ENCODE peak calls at places on chromosome 7, in ten cellular contexts. One of them, this sample, is unnamed.

GRCh38 chr7:120502825-120503224 is 229.8 kb downstream of the KCND2 start:
- DNase-seq in NCI-H345: no peak
- DNase-seq in progenitor cell of endocrine pancreas: no peak
- DNase-seq in G401: no peak
- DNase-seq in ascending aorta: no peak
- DNase-seq in foreskin fibroblast: no peak
- DNase-seq in HEK293T: no peak
- DNase-seq in activated CD4-positive, alpha-beta T cell treated with anti-CD3 and anti-CD28 coated beads, Interleukin-2, amount 50 U/mL, for 4 hours: no peak
- DNase-seq in C1 segment of cervical spinal cord: no peak
- DNase-seq in T follicular helper cell: no peak
- DNase-seq in this sample: no peak

GRCh38 chr7:21616796-21617436 is 74.1 kb downstream of the DNAH11 start:
- DNase-seq in NCI-H345: no peak
- DNase-seq in progenitor cell of endocrine pancreas: no peak
- DNase-seq in G401: no peak
- DNase-seq in ascending aorta: no peak
- DNase-seq in foreskin fibroblast: peak
- DNase-seq in HEK293T: peak
- DNase-seq in activated CD4-positive, alpha-beta T cell treated with anti-CD3 and anti-CD28 coated beads, Interleukin-2, amount 50 U/mL, for 4 hours: no peak
- DNase-seq in C1 segment of cervical spinal cord: no peak
- DNase-seq in T follicular helper cell: no peak
- DNase-seq in this sample: no peak

GRCh38 chr7:106037489-106038176 is 74.5 kb downstream of the SYPL1 start:
- DNase-seq in NCI-H345: no peak
- DNase-seq in progenitor cell of endocrine pancreas: no peak
- DNase-seq in G401: peak
- DNase-seq in ascending aorta: no peak
- DNase-seq in foreskin fibroblast: no peak
- DNase-seq in HEK293T: no peak
- DNase-seq in activated CD4-positive, alpha-beta T cell treated with anti-CD3 and anti-CD28 coated beads, Interleukin-2, amount 50 U/mL, for 4 hours: no peak
- DNase-seq in C1 segment of cervical spinal cord: no peak
- DNase-seq in T follicular helper cell: no peak
- DNase-seq in this sample: no peak

GRCh38 chr7:66522518-66522917 is 106.2 kb upstream of the KCTD7 start:
- DNase-seq in NCI-H345: peak
- DNase-seq in progenitor cell of endocrine pancreas: no peak
- DNase-seq in G401: no peak
- DNase-seq in ascending aorta: no peak
- DNase-seq in foreskin fibroblast: peak
- DNase-seq in HEK293T: no peak
- DNase-seq in activated CD4-positive, alpha-beta T cell treated with anti-CD3 and anti-CD28 coated beads, Interleukin-2, amount 50 U/mL, for 4 hours: no peak
- DNase-seq in C1 segment of cervical spinal cord: no peak
- DNase-seq in T follicular helper cell: no peak
- DNase-seq in this sample: no peak

GRCh38 chr7:5217851-5218331 is 27.9 kb downstream of the WIPI2 start:
- DNase-seq in NCI-H345: no peak
- DNase-seq in progenitor cell of endocrine pancreas: no peak
- DNase-seq in G401: no peak
- DNase-seq in ascending aorta: no peak
- DNase-seq in foreskin fibroblast: no peak
- DNase-seq in HEK293T: no peak
- DNase-seq in activated CD4-positive, alpha-beta T cell treated with anti-CD3 and anti-CD28 coated beads, Interleukin-2, amount 50 U/mL, for 4 hours: no peak
- DNase-seq in C1 segment of cervical spinal cord: peak
- DNase-seq in T follicular helper cell: no peak
- DNase-seq in this sample: no peak

GRCh38 chr7:155886391-155887173 is 74.3 kb upstream of the SHH start:
- DNase-seq in NCI-H345: no peak
- DNase-seq in progenitor cell of endocrine pancreas: no peak
- DNase-seq in G401: no peak
- DNase-seq in ascending aorta: no peak
- DNase-seq in foreskin fibroblast: no peak
- DNase-seq in HEK293T: no peak
- DNase-seq in activated CD4-positive, alpha-beta T cell treated with anti-CD3 and anti-CD28 coated beads, Interleukin-2, amount 50 U/mL, for 4 hours: no peak
- DNase-seq in C1 segment of cervical spinal cord: no peak
- DNase-seq in T follicular helper cell: no peak
- DNase-seq in this sample: no peak

GRCh38 chr7:154188330-154188729 is 136.1 kb downstream of the DPP6 start:
- DNase-seq in NCI-H345: no peak
- DNase-seq in progenitor cell of endocrine pancreas: no peak
- DNase-seq in G401: no peak
- DNase-seq in ascending aorta: no peak
- DNase-seq in foreskin fibroblast: no peak
- DNase-seq in HEK293T: no peak
- DNase-seq in activated CD4-positive, alpha-beta T cell treated with anti-CD3 and anti-CD28 coated beads, Interleukin-2, amount 50 U/mL, for 4 hours: no peak
- DNase-seq in C1 segment of cervical spinal cord: no peak
- DNase-seq in T follicular helper cell: no peak
- DNase-seq in this sample: no peak

GRCh38 chr7:91543646-91544045 is 279.4 kb downstream of the FZD1 start:
- DNase-seq in NCI-H345: no peak
- DNase-seq in progenitor cell of endocrine pancreas: no peak
- DNase-seq in G401: no peak
- DNase-seq in ascending aorta: no peak
- DNase-seq in foreskin fibroblast: no peak
- DNase-seq in HEK293T: no peak
- DNase-seq in activated CD4-positive, alpha-beta T cell treated with anti-CD3 and anti-CD28 coated beads, Interleukin-2, amount 50 U/mL, for 4 hours: no peak
- DNase-seq in C1 segment of cervical spinal cord: no peak
- DNase-seq in T follicular helper cell: no peak
- DNase-seq in this sample: no peak

GRCh38 chr7:141071855-141072547 is 1.9 kb upstream of the TMEM178B start:
- DNase-seq in NCI-H345: peak
- DNase-seq in progenitor cell of endocrine pancreas: no peak
- DNase-seq in G401: peak
- DNase-seq in ascending aorta: no peak
- DNase-seq in foreskin fibroblast: no peak
- DNase-seq in HEK293T: peak
- DNase-seq in activated CD4-positive, alpha-beta T cell treated with anti-CD3 and anti-CD28 coated beads, Interleukin-2, amount 50 U/mL, for 4 hours: no peak
- DNase-seq in C1 segment of cervical spinal cord: peak
- DNase-seq in T follicular helper cell: no peak
- DNase-seq in this sample: no peak

GRCh38 chr7:155372782-155373358 is 75.2 kb downstream of the INSIG1 start:
- DNase-seq in NCI-H345: no peak
- DNase-seq in progenitor cell of endocrine pancreas: no peak
- DNase-seq in G401: no peak
- DNase-seq in ascending aorta: no peak
- DNase-seq in foreskin fibroblast: no peak
- DNase-seq in HEK293T: no peak
- DNase-seq in activated CD4-positive, alpha-beta T cell treated with anti-CD3 and anti-CD28 coated beads, Interleukin-2, amount 50 U/mL, for 4 hours: no peak
- DNase-seq in C1 segment of cervical spinal cord: no peak
- DNase-seq in T follicular helper cell: no peak
- DNase-seq in this sample: no peak

GRCh38 chr7:1156782-1157535 is 3.0 kb downstream of the ZFAND2A start:
- DNase-seq in NCI-H345: no peak
- DNase-seq in progenitor cell of endocrine pancreas: no peak
- DNase-seq in G401: no peak
- DNase-seq in ascending aorta: no peak
- DNase-seq in foreskin fibroblast: peak
- DNase-seq in HEK293T: no peak
- DNase-seq in activated CD4-positive, alpha-beta T cell treated with anti-CD3 and anti-CD28 coated beads, Interleukin-2, amount 50 U/mL, for 4 hours: no peak
- DNase-seq in C1 segment of cervical spinal cord: no peak
- DNase-seq in T follicular helper cell: no peak
- DNase-seq in this sample: no peak

GRCh38 chr7:95411036-95411435 is 14.9 kb upstream of the PON3 start:
- DNase-seq in NCI-H345: no peak
- DNase-seq in progenitor cell of endocrine pancreas: no peak
- DNase-seq in G401: no peak
- DNase-seq in ascending aorta: no peak
- DNase-seq in foreskin fibroblast: peak
- DNase-seq in HEK293T: no peak
- DNase-seq in activated CD4-positive, alpha-beta T cell treated with anti-CD3 and anti-CD28 coated beads, Interleukin-2, amount 50 U/mL, for 4 hours: no peak
- DNase-seq in C1 segment of cervical spinal cord: no peak
- DNase-seq in T follicular helper cell: no peak
- DNase-seq in this sample: no peak

GRCh38 chr7:2634265-2635145 is 2.7 kb downstream of the TTYH3 start:
- DNase-seq in NCI-H345: no peak
- DNase-seq in progenitor cell of endocrine pancreas: no peak
- DNase-seq in G401: no peak
- DNase-seq in ascending aorta: no peak
- DNase-seq in foreskin fibroblast: no peak
- DNase-seq in HEK293T: no peak
- DNase-seq in activated CD4-positive, alpha-beta T cell treated with anti-CD3 and anti-CD28 coated beads, Interleukin-2, amount 50 U/mL, for 4 hours: no peak
- DNase-seq in C1 segment of cervical spinal cord: no peak
- DNase-seq in T follicular helper cell: no peak
- DNase-seq in this sample: no peak

GRCh38 chr7:47170516-47170915 is 411.4 kb downstream of the TNS3 start:
- DNase-seq in NCI-H345: no peak
- DNase-seq in progenitor cell of endocrine pancreas: no peak
- DNase-seq in G401: no peak
- DNase-seq in ascending aorta: no peak
- DNase-seq in foreskin fibroblast: peak
- DNase-seq in HEK293T: no peak
- DNase-seq in activated CD4-positive, alpha-beta T cell treated with anti-CD3 and anti-CD28 coated beads, Interleukin-2, amount 50 U/mL, for 4 hours: no peak
- DNase-seq in C1 segment of cervical spinal cord: no peak
- DNase-seq in T follicular helper cell: no peak
- DNase-seq in this sample: no peak

GRCh38 chr7:69341288-69341687 is 257.0 kb upstream of the AUTS2 start:
- DNase-seq in NCI-H345: no peak
- DNase-seq in progenitor cell of endocrine pancreas: no peak
- DNase-seq in G401: no peak
- DNase-seq in ascending aorta: no peak
- DNase-seq in foreskin fibroblast: no peak
- DNase-seq in HEK293T: no peak
- DNase-seq in activated CD4-positive, alpha-beta T cell treated with anti-CD3 and anti-CD28 coated beads, Interleukin-2, amount 50 U/mL, for 4 hours: no peak
- DNase-seq in C1 segment of cervical spinal cord: no peak
- DNase-seq in T follicular helper cell: no peak
- DNase-seq in this sample: no peak